ENCODE peak calls at places on chromosomes 6 and 20, in five cellular contexts. H is stimulated activated CD4-positive, alpha-beta T cell treated with anti-CD3 and anti-CD28 coated beads, Interleukin-4, amount 100 ng/mL, for 24 hours; G is GM12891; S is AG08396; P is adrenal gland. B is an unnamed sample.

GRCh38 chr6:161076211-161076677 is 84.7 kb downstream of the MAP3K4 start:
- DNase-seq in H (no peak), G (no peak), S (no peak), P (no peak), B (no peak)

GRCh38 chr20:46970937-46971630 is 76.4 kb downstream of the EYA2 start:
- DNase-seq in H (no peak), G (no peak), S (peak), P (no peak), B (no peak)

GRCh38 chr20:316316-317068 is 8.9 kb upstream of the SOX12 start:
- DNase-seq in H (no peak), G (no peak), S (peak), P (no peak), B (no peak)

GRCh38 chr20:5687884-5688283 is 62.3 kb upstream of the SHLD1 start:
- DNase-seq in H (no peak), G (no peak), S (no peak), P (peak), B (no peak)

GRCh38 chr6:44180886-44181285 is 22.3 kb downstream of the CAPN11 start:
- DNase-seq in H (no peak), G (no peak), S (no peak), P (no peak), B (no peak)

GRCh38 chr6:51936536-51936935 is 150.9 kb downstream of the PKHD1 start:
- DNase-seq in H (no peak), G (no peak), S (no peak), P (no peak), B (no peak)

GRCh38 chr6:44010411-44011349 is 116.6 kb downstream of the MRPL14 start:
- DNase-seq in H (no peak), G (no peak), S (peak), P (peak), B (no peak)

GRCh38 chr20:3045042-3045815 is 623 bp upstream of the MRPS26 start:
- DNase-seq in H (peak), G (peak), S (peak), P (peak), B (peak)

GRCh38 chr6:110560239-110561015 is 84.0 kb upstream of the SLC22A16 start:
- DNase-seq in H (no peak), G (no peak), S (no peak), P (no peak), B (no peak)

GRCh38 chr20:60642048-60642447 is 610.0 kb upstream of the CDH4 start:
- DNase-seq in H (no peak), G (no peak), S (no peak), P (no peak), B (no peak)

GRCh38 chr20:5696011-5696559 is 54.1 kb upstream of the SHLD1 start:
- DNase-seq in H (no peak), G (no peak), S (peak), P (no peak), B (peak)

GRCh38 chr6:64256483-64256882 is 620.9 kb downstream of the PHF3 start:
- DNase-seq in H (no peak), G (no peak), S (no peak), P (no peak), B (no peak)

GRCh38 chr20:63225082-63225454 is 9.1 kb upstream of the YTHDF1 start:
- DNase-seq in H (no peak), G (no peak), S (no peak), P (no peak), B (no peak)

GRCh38 chr20:4160761-4161305 is 145.5 kb upstream of the RNF24 start:
- DNase-seq in H (no peak), G (no peak), S (no peak), P (peak), B (no peak)

GRCh38 chr6:89941031-89941775 is 46.9 kb downstream of the GJA10 start:
- DNase-seq in H (no peak), G (no peak), S (no peak), P (no peak), B (peak)

GRCh38 chr6:446418-447366 is 55.1 kb downstream of the IRF4 start:
- DNase-seq in H (peak), G (no peak), S (no peak), P (no peak), B (no peak)

GRCh38 chr6:34132486-34133185 is 13.3 kb downstream of the GRM4 start:
- DNase-seq in H (peak), G (peak), S (peak), P (peak), B (no peak)

GRCh38 chr6:119240257-119241123 is 109.1 kb downstream of the MAN1A1 start:
- DNase-seq in H (no peak), G (no peak), S (no peak), P (no peak), B (no peak)

GRCh38 chr20:32521780-32522524 is 63.2 kb downstream of the NOL4L start:
- DNase-seq in H (peak), G (peak), S (peak), P (peak), B (peak)

GRCh38 chr6:22827760-22828159 is 258.4 kb downstream of the HDGFL1 start:
- DNase-seq in H (no peak), G (no peak), S (no peak), P (no peak), B (no peak)

GRCh38 chr6:31765910-31766794 is 3.7 kb downstream of the SAPCD1 start:
- DNase-seq in H (no peak), G (no peak), S (peak), P (no peak), B (no peak)

GRCh38 chr6:161137320-161137719 is 136.5 kb downstream of the AGPAT4 start:
- DNase-seq in H (no peak), G (no peak), S (no peak), P (no peak), B (peak)

GRCh38 chr20:3203315-3204123 is 963 bp downstream of the DDRGK1 start:
- DNase-seq in H (peak), G (peak), S (peak), P (peak), B (no peak)

GRCh38 chr20:50277460-50278376 is 87.1 kb downstream of the CEBPB start:
- DNase-seq in H (no peak), G (no peak), S (no peak), P (no peak), B (no peak)

GRCh38 chr6:80382796-80383195 is 276.3 kb downstream of the BCKDHB start:
- DNase-seq in H (no peak), G (no peak), S (no peak), P (no peak), B (no peak)

GRCh38 chr6:106413016-106413415 is 52.5 kb downstream of the CRYBG1 start:
- DNase-seq in H (no peak), G (no peak), S (no peak), P (no peak), B (no peak)

GRCh38 chr6:3585320-3585935 is 128.6 kb upstream of the SLC22A23 start:
- DNase-seq in H (no peak), G (no peak), S (no peak), P (no peak), B (no peak)

GRCh38 chr6:129946439-129947140 is 71.8 kb upstream of the L3MBTL3 start:
- DNase-seq in H (no peak), G (no peak), S (no peak), P (no peak), B (no peak)

GRCh38 chr6:121651420-121651819 is 216.0 kb downstream of the GJA1 start:
- DNase-seq in H (no peak), G (no peak), S (no peak), P (no peak), B (no peak)

GRCh38 chr6:152771061-152771687 is 20.6 kb downstream of the VIP start:
- DNase-seq in H (no peak), G (no peak), S (no peak), P (no peak), B (no peak)

GRCh38 chr6:41958022-41958856 is 16.6 kb upstream of the CCND3 start:
- DNase-seq in H (peak), G (no peak), S (no peak), P (no peak), B (no peak)

GRCh38 chr20:49990310-49990720 is 7.5 kb downstream of the SNAI1 start:
- DNase-seq in H (no peak), G (no peak), S (no peak), P (no peak), B (no peak)

GRCh38 chr20:17542993-17543412 is 11.8 kb upstream of the BFSP1 start:
- DNase-seq in H (no peak), G (no peak), S (peak), P (no peak), B (no peak)

GRCh38 chr20:63090682-63091571 is 84.2 kb upstream of the BHLHE23 start:
- DNase-seq in H (no peak), G (no peak), S (no peak), P (no peak), B (no peak)

B was measured in right atrium auricular region.